ENCODE peak calls at places on chromosomes 1 and 21, in seven cellular contexts. C is transverse colon, E is HEK293T, D is ACHN, W is right lobe of liver, P is Panc1, K is right cardiac atrium. F is an unnamed sample.

GRCh38 chr1:209527372-209527771 is 56.1 kb upstream of the CAMK1G start:
- DNase-seq in C (no peak), E (no peak), D (peak; percentile 9), W (no peak), P (no peak), K (no peak), F (no peak)

GRCh38 chr21:31193761-31194160 is 150.3 kb downstream of the TIAM1 start:
- DNase-seq in C (no peak), E (no peak), D (no peak), W (no peak), P (no peak), K (no peak), F (no peak)

GRCh38 chr1:3483801-3484444 is 29.5 kb downstream of the ARHGEF16 start:
- DNase-seq in C (peak; percentile 50), E (peak; percentile 76), D (peak; percentile 37), W (peak; percentile 65), P (peak; percentile 12), K (no peak), F (peak; percentile 37)

GRCh38 chr1:205827623-205828022 is 14.6 kb upstream of the SLC41A1 start:
- DNase-seq in C (no peak), E (no peak), D (no peak), W (no peak), P (no peak), K (no peak), F (no peak)

GRCh38 chr1:167789501-167789900 is 67.7 kb downstream of the MPZL1 start:
- DNase-seq in C (no peak), E (no peak), D (no peak), W (no peak), P (no peak), K (no peak), F (no peak)

GRCh38 chr1:212608956-212609700 is 567 bp downstream of the ATF3 start:
- DNase-seq in C (peak; percentile 61), E (peak; percentile 65), D (peak; percentile 51), W (peak; percentile 65), P (no peak), K (peak; percentile 62), F (peak; percentile 51)

GRCh38 chr1:16980473-16981268 is at the start of gene MFAP2:
- DNase-seq in C (no peak), E (peak; percentile 32), D (no peak), W (no peak), P (no peak), K (no peak), F (no peak)

GRCh38 chr1:180112979-180113650 is 41.6 kb upstream of the QSOX1 start:
- DNase-seq in C (no peak), E (no peak), D (no peak), W (no peak), P (no peak), K (no peak), F (no peak)

GRCh38 chr1:30795026-30795425 is 37.5 kb upstream of the LAPTM5 start:
- DNase-seq in C (no peak), E (no peak), D (no peak), W (no peak), P (no peak), K (no peak), F (no peak)

GRCh38 chr1:92079441-92079840 is 704 bp upstream of the BTBD8 start:
- DNase-seq in C (no peak), E (no peak), D (no peak), W (no peak), P (no peak), K (no peak), F (no peak)

GRCh38 chr1:56056438-56057312 is 522.7 kb downstream of the PLPP3 start:
- DNase-seq in C (no peak), E (no peak), D (no peak), W (no peak), P (no peak), K (no peak), F (no peak)

GRCh38 chr1:23902611-23903278 is 10.4 kb downstream of the CNR2 start:
- DNase-seq in C (no peak), E (no peak), D (no peak), W (no peak), P (no peak), K (no peak), F (no peak)

GRCh38 chr1:24966121-24966723 is 36.1 kb upstream of the RUNX3 start:
- DNase-seq in C (no peak), E (no peak), D (no peak), W (no peak), P (no peak), K (no peak), F (no peak)

GRCh38 chr1:198118136-198118535 is 38.7 kb upstream of the NEK7 start:
- DNase-seq in C (peak; percentile 9), E (peak; percentile 22), D (no peak), W (no peak), P (no peak), K (peak; percentile 83), F (peak; percentile 79)

GRCh38 chr1:93365813-93366212 is 20.1 kb downstream of the DR1 start:
- DNase-seq in C (no peak), E (no peak), D (no peak), W (no peak), P (no peak), K (no peak), F (no peak)

GRCh38 chr1:183887826-183888819 is 83.2 kb downstream of the RGL1 start:
- DNase-seq in C (no peak), E (no peak), D (no peak), W (no peak), P (no peak), K (no peak), F (no peak)

GRCh38 chr1:20446796-20447195 is 39.2 kb downstream of the CAMK2N1 start:
- DNase-seq in C (no peak), E (no peak), D (no peak), W (no peak), P (no peak), K (no peak), F (no peak)

GRCh38 chr1:173152585-173152984 is 54.5 kb downstream of the TNFSF4 start:
- DNase-seq in C (no peak), E (no peak), D (no peak), W (no peak), P (no peak), K (no peak), F (no peak)

F was measured in adrenal gland.